ENCODE peak calls at places on chromosomes 12 and 14, in four cellular contexts. D is A549, U is K562, F is GM12878. Q is an unnamed sample.

GRCh38 chr12:107242189-107242588 is 148.8 kb upstream of the CRY1 start:
- DNase-seq in D (no peak), U (no peak), F (no peak), Q (no peak)

GRCh38 chr12:87935216-87935615 is 94.0 kb downstream of the C12orf50 start:
- DNase-seq in D (no peak), F (no peak), U (no peak), Q (no peak)

GRCh38 chr12:125015680-125016310 is 22.4 kb downstream of the BRI3BP start:
- DNase-seq in D (no peak), U (no peak), F (no peak), Q (no peak)

GRCh38 chr12:128973883-128974681 is 120.8 kb downstream of the GLT1D1 start:
- DNase-seq in D (no peak), U (no peak), F (no peak), Q (no peak)

GRCh38 chr14:37253905-37254304 is 56.2 kb downstream of the MIPOL1 start:
- DNase-seq in D (no peak), U (no peak), F (no peak), Q (no peak)

GRCh38 chr12:91601057-91601456 is 418.4 kb upstream of the DCN start:
- DNase-seq in D (no peak), F (no peak), U (no peak), Q (no peak)

GRCh38 chr14:64045091-64045490 is 192.3 kb downstream of the SYNE2 start:
- DNase-seq in U (no peak), F (no peak), D (no peak), Q (no peak)

GRCh38 chr12:8936735-8937134 is 12.7 kb downstream of the M6PR start:
- DNase-seq in F (no peak), U (no peak), D (no peak), Q (no peak)

GRCh38 chr12:59657266-59657665 is 61.4 kb downstream of the SLC16A7 start:
- DNase-seq in U (no peak), F (no peak), D (no peak), Q (no peak)

GRCh38 chr12:79001404-79001803 is 136.8 kb downstream of the SYT1 start:
- DNase-seq in F (no peak), U (no peak), D (no peak), Q (no peak)

GRCh38 chr12:50927766-50928224 is 24.5 kb upstream of the HIGD1C start:
- DNase-seq in D (no peak), U (no peak), F (no peak), Q (no peak)

GRCh38 chr14:105900398-105901160 is 374.2 kb downstream of the TMEM121 start:
- DNase-seq in U (no peak), F (no peak), D (no peak), Q (no peak)

GRCh38 chr12:83451189-83451588 is 764.5 kb downstream of the TMTC2 start:
- DNase-seq in F (no peak), U (no peak), D (no peak), Q (no peak)

GRCh38 chr12:115897718-115898117 is 379.8 kb downstream of the MED13L start:
- DNase-seq in F (no peak), D (no peak), U (no peak), Q (no peak)

GRCh38 chr14:104870368-104871144 is 5.5 kb downstream of the CEP170B start:
- DNase-seq in U (peak), F (no peak), D (no peak), Q (peak)

GRCh38 chr12:57250956-57251355 is at the start of gene STAC3:
- DNase-seq in D (no peak), U (no peak), F (no peak), Q (no peak)

GRCh38 chr12:124852329-124852831 is 11.3 kb downstream of the SCARB1 start:
- DNase-seq in D (no peak), F (no peak), U (no peak), Q (peak)

GRCh38 chr14:69004731-69005431 is 25.8 kb upstream of the ACTN1 start:
- DNase-seq in F (no peak), U (no peak), D (no peak), Q (no peak)

GRCh38 chr12:109053382-109054123 is 1.2 kb downstream of the USP30 start:
- DNase-seq in F (peak), U (peak), D (no peak), Q (peak)

GRCh38 chr14:95956601-95957460 is 80.2 kb downstream of the TUNAR start:
- DNase-seq in U (no peak), D (no peak), F (no peak), Q (no peak)

GRCh38 chr12:124829008-124829707 is 34.5 kb downstream of the SCARB1 start:
- DNase-seq in U (peak), D (peak), F (no peak), Q (peak)

GRCh38 chr12:42963993-42964392 is 374.4 kb upstream of the PRICKLE1 start:
- DNase-seq in F (no peak), D (no peak), U (no peak), Q (no peak)

GRCh38 chr12:53217049-53217929 is 10.2 kb upstream of the ITGB7 start:
- DNase-seq in D (peak), F (no peak), U (no peak), Q (no peak)

GRCh38 chr14:61430066-61430757 is 108.8 kb downstream of the PRKCH start:
- DNase-seq in D (no peak), F (no peak), U (no peak), Q (no peak)

GRCh38 chr12:97681612-97682504 is 219.3 kb downstream of the RMST start:
- DNase-seq in U (no peak), F (peak), D (no peak), Q (no peak)

GRCh38 chr14:49892636-49893308 is at the start of gene ARF6:
- DNase-seq in F (peak), U (peak), D (peak), Q (peak)
- TF ChIP-seq POLR2A in F (peak), U (peak), D (peak), Q (peak)

DNA sequence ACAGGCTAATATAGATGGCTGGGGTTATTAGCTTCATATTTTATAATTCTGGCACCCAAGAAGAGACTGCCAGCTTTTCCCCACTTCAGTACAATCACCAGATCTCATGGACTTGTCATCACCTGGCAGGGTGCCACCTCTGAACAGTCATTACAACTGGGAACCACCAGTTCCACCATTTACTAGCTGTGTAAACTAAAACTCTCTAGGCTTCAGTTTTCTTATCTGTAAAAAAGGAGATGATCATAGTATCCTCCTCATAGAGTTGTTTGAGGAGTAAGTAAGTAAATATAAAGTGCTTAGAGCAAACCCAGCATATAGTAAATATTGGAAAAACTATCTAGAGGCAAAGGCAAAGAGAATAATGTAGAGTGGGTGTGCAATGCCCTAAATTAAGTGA is 19.3 kb downstream of the CPNE8 start:
- DNase-seq in U (peak), D (peak), F (no peak), Q (peak)
- TF ChIP-seq JUNB in U (no peak), D (no peak), F (no peak), Q (no peak)

GRCh38 chr12:55818140-55818728 is 393 bp downstream of the ORMDL2 start:
- DNase-seq in F (no peak), U (no peak), D (no peak), Q (no peak)
- TF ChIP-seq POLR2A in F (no peak), U (no peak), D (no peak), Q (no peak)

GRCh38 chr14:65098586-65098985 is 3.7 kb downstream of the MAX start:
- DNase-seq in F (peak), U (no peak), D (no peak), Q (no peak)

GRCh38 chr14:65103150-65103760 is 938 bp upstream of the MAX start:
- DNase-seq in D (peak), F (no peak), U (peak), Q (peak)

GRCh38 chr14:65101631-65102440 is 481 bp downstream of the MAX start:
- DNase-seq in U (no peak), D (no peak), F (no peak), Q (no peak)

GRCh38 chr14:65102441-65103149 is at the start of gene MAX:
- DNase-seq in U (peak), D (peak), F (peak), Q (peak)

DNA sequence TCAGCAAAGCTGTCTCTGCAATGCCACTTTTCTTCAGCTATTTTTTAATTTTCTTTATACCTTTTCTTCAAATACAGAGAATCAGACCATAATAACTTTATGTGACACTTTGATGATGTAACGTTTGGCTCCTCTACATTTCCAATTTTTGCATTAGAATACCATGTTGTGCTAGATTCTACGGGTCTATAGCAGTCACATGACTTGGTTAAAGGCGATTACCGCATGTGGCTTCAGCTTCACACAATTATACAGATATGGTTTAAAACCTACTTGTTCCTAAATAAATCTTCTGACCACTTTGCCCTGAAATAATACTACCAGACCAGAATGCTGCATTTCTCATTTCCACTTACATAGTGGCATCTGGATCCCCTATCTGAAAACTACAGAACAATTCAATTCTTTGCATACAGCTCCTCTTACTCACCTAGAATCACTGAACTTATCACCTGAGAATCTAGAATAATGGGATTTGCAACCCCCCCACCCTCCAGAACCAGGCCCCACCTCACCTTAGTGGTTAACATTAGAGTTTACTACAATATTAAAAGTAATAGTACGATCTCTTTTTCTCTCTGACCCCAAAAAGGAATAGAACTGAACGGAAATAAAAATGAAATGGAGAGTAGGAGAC is 1.3 kb downstream of the MAX start:
- DNase-seq in F (no peak), U (no peak), D (no peak), Q (no peak)
- TF ChIP-seq JUNB in F (no peak), U (no peak), D (no peak), Q (no peak)

GRCh38 chr14:74980398-74980745 is 22.3 kb upstream of the EIF2B2 start:
- DNase-seq in F (no peak), D (no peak), U (no peak), Q (no peak)

GRCh38 chr14:74979442-74980397 is 23.0 kb upstream of the EIF2B2 start:
- DNase-seq in F (no peak), U (no peak), D (no peak), Q (no peak)

GRCh38 chr14:74981833-74982232 is 20.9 kb upstream of the EIF2B2 start:
- DNase-seq in D (no peak), U (no peak), F (no peak), Q (no peak)

GRCh38 chr14:74982661-74983060 is 20.1 kb upstream of the EIF2B2 start:
- DNase-seq in F (no peak), D (no peak), U (no peak), Q (no peak)

GRCh38 chr14:74980746-74981661 is 21.7 kb upstream of the EIF2B2 start:
- DNase-seq in D (no peak), U (no peak), F (no peak), Q (no peak)
- TF ChIP-seq POLR2A in D (no peak), U (no peak), F (no peak), Q (no peak)

GRCh38 chr12:10406725-10407124 is 2.8 kb downstream of the KLRC4 start:
- DNase-seq in F (no peak), D (no peak), U (no peak), Q (no peak)
- TF ChIP-seq JUNB in F (no peak), D (no peak), U (no peak), Q (no peak)

DNA sequence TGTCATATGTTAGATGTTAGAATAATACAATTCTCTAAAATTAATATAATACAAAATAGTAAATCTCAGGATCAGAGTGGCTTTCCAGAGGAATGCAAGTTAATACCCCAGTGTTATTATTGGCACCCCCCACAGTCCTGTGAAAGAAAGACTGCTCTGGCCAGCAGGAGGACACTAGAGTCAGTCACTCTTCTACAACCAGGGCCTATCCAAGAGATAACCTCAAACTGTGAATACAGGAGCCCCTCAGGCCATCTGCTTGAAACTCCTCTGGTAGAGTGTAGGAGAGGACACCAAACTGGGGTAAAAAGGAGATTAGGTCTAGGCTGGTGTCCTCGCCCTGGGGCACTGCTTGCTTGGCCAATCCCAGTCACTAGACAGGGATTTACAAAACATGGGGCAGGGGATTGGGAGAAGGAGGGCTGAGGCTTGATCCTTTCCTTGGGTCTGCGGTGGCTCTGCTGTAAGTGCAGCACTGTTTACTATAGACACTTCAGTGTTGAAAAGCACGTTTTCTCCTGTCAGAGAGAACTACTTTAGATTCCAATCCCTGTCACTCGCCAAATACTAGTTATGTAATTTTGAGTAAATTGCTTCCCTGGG is 44.4 kb upstream of the PTPRR start:
- DNase-seq in D (no peak), U (no peak), F (no peak), Q (no peak)
- TF ChIP-seq POLR2A in D (no peak), U (no peak), F (no peak), Q (no peak)

DNA sequence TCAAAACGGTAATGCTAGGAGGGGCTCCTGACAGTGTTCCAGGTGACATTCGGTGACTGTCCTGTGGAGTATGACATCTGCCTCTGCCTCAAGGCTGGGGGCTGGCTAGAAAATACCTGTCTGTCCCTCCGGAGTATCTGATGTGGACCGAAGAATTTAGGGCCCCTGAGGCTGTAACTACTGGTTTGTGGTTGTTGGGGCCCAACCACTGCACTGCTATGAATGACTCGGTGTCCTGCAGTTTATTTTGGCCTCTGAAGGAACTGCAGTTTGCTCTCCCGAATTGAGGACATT is 198.9 kb upstream of the CAND1 start:
- DNase-seq in U (no peak), F (no peak), D (no peak), Q (no peak)
- TF ChIP-seq JUNB in U (no peak), F (no peak), D (no peak), Q (no peak)

DNA sequence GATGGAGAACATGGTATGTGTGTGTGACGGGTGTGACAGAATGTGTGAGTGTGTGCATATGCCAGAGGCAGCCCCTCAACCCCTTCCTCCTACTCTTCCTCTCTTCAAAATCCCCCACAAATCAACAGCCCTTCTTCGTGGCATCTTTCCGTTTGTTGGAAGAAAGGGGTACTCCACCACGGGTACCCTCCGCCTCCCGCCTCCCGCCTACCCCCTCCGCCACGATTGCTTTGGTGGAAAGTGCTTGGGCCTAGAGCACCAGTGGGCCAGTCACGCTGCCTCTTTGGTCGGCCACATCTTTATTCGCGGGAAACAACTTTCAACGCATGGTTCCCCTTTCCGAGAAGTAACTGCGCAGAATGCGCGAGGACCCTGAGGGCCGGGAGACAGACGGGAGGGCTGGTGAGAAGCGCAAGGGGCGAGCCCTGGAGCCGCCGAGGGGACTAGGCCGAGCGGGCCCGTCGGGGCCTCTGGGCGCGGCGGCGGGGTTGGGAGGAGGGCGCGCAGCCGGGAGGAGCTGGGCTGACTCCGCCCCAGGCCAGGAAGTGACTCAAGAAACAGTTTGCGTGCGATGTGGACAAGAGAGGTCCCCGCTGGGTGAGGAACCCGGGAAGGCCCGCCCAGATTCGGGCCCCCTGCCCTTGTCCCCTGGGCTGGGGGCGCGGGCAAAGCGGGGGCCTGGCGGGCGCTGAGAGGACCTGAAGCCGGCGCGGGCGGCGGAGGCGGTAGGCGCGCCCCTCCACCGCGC is at the start of the genes CBLN3 and KHNYN:
- DNase-seq in U (peak), D (peak), F (no peak), Q (peak)
- TF ChIP-seq POLR2A in U (peak), D (peak), F (peak), Q (peak)

Q was measured in HepG2.